ENCODE peak calls at places on chromosomes 13 and 19, in six cellular contexts. One of them, this sample, is unnamed.

GRCh38 chr19:47994209-47994802 is at the start of gene ELSPBP1:
- DNase-seq in ovary: no peak
- DNase-seq in thyroid gland: no peak
- DNase-seq in heart left ventricle: no peak
- DNase-seq in body of pancreas: no peak
- DNase-seq in tibial nerve: no peak
- DNase-seq in this sample: no peak

GRCh38 chr19:11338569-11339253 is 746 bp downstream of the RAB3D start:
- DNase-seq in ovary: no peak
- DNase-seq in thyroid gland: peak; percentile 51
- DNase-seq in heart left ventricle: peak; percentile 2
- DNase-seq in body of pancreas: no peak
- DNase-seq in tibial nerve: no peak
- DNase-seq in this sample: no peak

GRCh38 chr19:16285769-16286564 is 38.7 kb upstream of the KLF2 start:
- DNase-seq in ovary: peak; percentile 55
- DNase-seq in thyroid gland: no peak
- DNase-seq in heart left ventricle: peak; percentile 59
- DNase-seq in body of pancreas: no peak
- DNase-seq in tibial nerve: no peak
- DNase-seq in this sample: peak; percentile 44

GRCh38 chr19:42198676-42199439 is 18.6 kb downstream of the DEDD2 start:
- DNase-seq in ovary: no peak
- DNase-seq in thyroid gland: no peak
- DNase-seq in heart left ventricle: no peak
- DNase-seq in body of pancreas: no peak
- DNase-seq in tibial nerve: no peak
- DNase-seq in this sample: no peak

GRCh38 chr19:1465191-1466016 is 13.6 kb downstream of the C19orf25 start:
- DNase-seq in ovary: no peak
- DNase-seq in thyroid gland: peak; percentile 47
- DNase-seq in heart left ventricle: no peak
- DNase-seq in body of pancreas: peak; percentile 35
- DNase-seq in tibial nerve: no peak
- DNase-seq in this sample: peak; percentile 78

GRCh38 chr19:14116918-14117578 is 514 bp downstream of the PRKACA start:
- DNase-seq in ovary: peak; percentile 78
- DNase-seq in thyroid gland: peak; percentile 46
- DNase-seq in heart left ventricle: peak; percentile 54
- DNase-seq in body of pancreas: peak; percentile 38
- DNase-seq in tibial nerve: no peak
- DNase-seq in this sample: peak; percentile 65

GRCh38 chr19:44607049-44607448 is 6.3 kb upstream of the IGSF23 start:
- DNase-seq in ovary: no peak
- DNase-seq in thyroid gland: no peak
- DNase-seq in heart left ventricle: no peak
- DNase-seq in body of pancreas: no peak
- DNase-seq in tibial nerve: no peak
- DNase-seq in this sample: no peak

GRCh38 chr13:113834496-113835200 is 29.2 kb downstream of the GAS6 start:
- DNase-seq in ovary: no peak
- DNase-seq in thyroid gland: no peak
- DNase-seq in heart left ventricle: no peak
- DNase-seq in body of pancreas: no peak
- DNase-seq in tibial nerve: no peak
- DNase-seq in this sample: no peak

GRCh38 chr13:90047600-90047999 is 1299.9 kb upstream of the MIR17HG start:
- DNase-seq in ovary: no peak
- DNase-seq in thyroid gland: no peak
- DNase-seq in heart left ventricle: no peak
- DNase-seq in body of pancreas: no peak
- DNase-seq in tibial nerve: no peak
- DNase-seq in this sample: no peak

GRCh38 chr13:39847336-39847735 is 191.9 kb downstream of the COG6 start:
- DNase-seq in ovary: no peak
- DNase-seq in thyroid gland: no peak
- DNase-seq in heart left ventricle: no peak
- DNase-seq in body of pancreas: no peak
- DNase-seq in tibial nerve: no peak
- DNase-seq in this sample: no peak

GRCh38 chr13:52001120-52001731 is 10.0 kb downstream of the ATP7B start:
- DNase-seq in ovary: no peak
- DNase-seq in thyroid gland: no peak
- DNase-seq in heart left ventricle: no peak
- DNase-seq in body of pancreas: no peak
- DNase-seq in tibial nerve: no peak
- DNase-seq in this sample: no peak

GRCh38 chr19:4976412-4977298 is 7.7 kb downstream of the KDM4B start:
- DNase-seq in ovary: peak; percentile 82
- DNase-seq in thyroid gland: peak; percentile 96
- DNase-seq in heart left ventricle: peak; percentile 86
- DNase-seq in body of pancreas: peak; percentile 82
- DNase-seq in tibial nerve: peak; percentile 74
- DNase-seq in this sample: peak; percentile 88
- TF ChIP-seq CTCF in ovary: peak; percentile 67
- TF ChIP-seq CTCF in thyroid gland: peak; percentile 46
- TF ChIP-seq CTCF in heart left ventricle: peak; percentile 27
- TF ChIP-seq CTCF in body of pancreas: no peak
- TF ChIP-seq CTCF in tibial nerve: peak; percentile 47
- TF ChIP-seq CTCF in this sample: no peak

GRCh38 chr19:19227217-19227616 is 15.5 kb downstream of the NCAN start:
- DNase-seq in ovary: no peak
- DNase-seq in thyroid gland: no peak
- DNase-seq in heart left ventricle: no peak
- DNase-seq in body of pancreas: no peak
- DNase-seq in tibial nerve: no peak
- DNase-seq in this sample: no peak

GRCh38 chr19:19224150-19224851 is 12.5 kb downstream of the NCAN start:
- DNase-seq in ovary: no peak
- DNase-seq in thyroid gland: no peak
- DNase-seq in heart left ventricle: no peak
- DNase-seq in body of pancreas: no peak
- DNase-seq in tibial nerve: no peak
- DNase-seq in this sample: no peak

GRCh38 chr19:19224852-19225494 is 13.2 kb downstream of the NCAN start:
- DNase-seq in ovary: no peak
- DNase-seq in thyroid gland: peak; percentile 79
- DNase-seq in heart left ventricle: peak; percentile 50
- DNase-seq in body of pancreas: peak; percentile 78
- DNase-seq in tibial nerve: no peak
- DNase-seq in this sample: peak; percentile 65

GRCh38 chr19:19226204-19226603 is 14.4 kb downstream of the NCAN start:
- DNase-seq in ovary: no peak
- DNase-seq in thyroid gland: no peak
- DNase-seq in heart left ventricle: no peak
- DNase-seq in body of pancreas: no peak
- DNase-seq in tibial nerve: no peak
- DNase-seq in this sample: no peak

GRCh38 chr19:19226663-19227062 is 14.9 kb downstream of the NCAN start:
- DNase-seq in ovary: no peak
- DNase-seq in thyroid gland: no peak
- DNase-seq in heart left ventricle: no peak
- DNase-seq in body of pancreas: no peak
- DNase-seq in tibial nerve: no peak
- DNase-seq in this sample: no peak
- TF ChIP-seq POLR2A in ovary: no peak
- TF ChIP-seq POLR2A in thyroid gland: no peak
- TF ChIP-seq POLR2A in heart left ventricle: no peak
- TF ChIP-seq POLR2A in body of pancreas: no peak
- TF ChIP-seq POLR2A in tibial nerve: no peak
- TF ChIP-seq POLR2A in this sample: no peak

GRCh38 chr13:43023244-43023931 is at the start of gene DNAJC15:
- DNase-seq in ovary: no peak
- DNase-seq in thyroid gland: peak; percentile 85
- DNase-seq in heart left ventricle: peak; percentile 90
- DNase-seq in body of pancreas: peak; percentile 87
- DNase-seq in tibial nerve: peak; percentile 49
- DNase-seq in this sample: peak; percentile 88
- TF ChIP-seq CTCF in ovary: no peak
- TF ChIP-seq CTCF in thyroid gland: no peak
- TF ChIP-seq CTCF in heart left ventricle: no peak
- TF ChIP-seq CTCF in body of pancreas: peak; percentile 24
- TF ChIP-seq CTCF in tibial nerve: no peak
- TF ChIP-seq CTCF in this sample: no peak

DNA sequence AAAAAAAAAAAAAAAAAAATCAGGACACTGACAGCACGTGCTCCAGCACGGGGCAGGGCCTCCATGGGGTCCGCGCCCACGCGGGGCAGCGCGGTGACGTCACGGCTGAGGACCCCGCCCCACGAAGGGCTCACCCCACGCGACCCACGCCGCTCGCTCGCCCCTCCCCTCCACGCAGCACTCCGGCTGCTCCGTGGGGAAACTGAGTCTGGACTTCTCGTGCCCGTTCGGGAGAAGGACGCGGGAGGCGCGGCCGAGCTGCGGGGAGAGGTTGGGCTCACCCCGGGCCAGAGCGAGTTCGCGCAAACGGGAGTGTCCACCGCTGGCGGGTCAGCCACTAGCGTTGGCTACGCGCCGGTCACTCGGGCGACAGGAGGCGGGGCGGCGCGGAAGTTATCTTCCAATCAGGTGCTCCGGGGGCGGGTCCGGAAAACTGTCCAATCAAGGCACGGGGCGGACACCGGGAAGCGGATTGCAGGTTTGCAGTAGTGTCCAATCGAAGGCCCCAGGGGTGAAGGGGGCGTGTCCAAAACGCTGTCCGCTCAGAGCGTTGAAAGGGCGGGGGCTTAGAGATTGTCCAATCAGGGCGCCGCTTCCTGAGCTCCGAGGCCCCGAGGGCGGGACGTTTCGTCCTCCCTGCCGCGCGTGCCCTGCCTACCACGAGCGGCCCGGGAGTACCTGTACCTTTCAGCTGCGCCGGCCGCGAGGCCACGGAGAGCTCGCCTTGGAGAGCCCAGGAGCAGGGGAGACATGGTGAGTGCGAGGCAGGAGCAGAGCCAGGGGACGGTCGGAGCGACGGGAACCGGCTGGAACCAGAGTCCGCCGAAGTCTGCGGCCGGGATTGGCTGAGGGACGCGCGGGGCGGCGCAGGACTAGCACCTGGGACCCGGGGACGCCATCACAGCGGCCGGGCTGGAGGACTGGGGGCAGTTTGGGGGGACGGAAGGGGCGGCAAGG is at the start of gene ZNF57:
- DNase-seq in ovary: peak; percentile 100
- DNase-seq in thyroid gland: peak; percentile 100
- DNase-seq in heart left ventricle: peak; percentile 100
- DNase-seq in body of pancreas: peak; percentile 100
- DNase-seq in tibial nerve: peak; percentile 100
- DNase-seq in this sample: peak; percentile 100
- TF ChIP-seq POLR2A in ovary: no peak
- TF ChIP-seq POLR2A in thyroid gland: no peak
- TF ChIP-seq POLR2A in heart left ventricle: no peak
- TF ChIP-seq POLR2A in body of pancreas: peak; percentile 43
- TF ChIP-seq POLR2A in tibial nerve: peak; percentile 27
- TF ChIP-seq POLR2A in this sample: no peak

GRCh38 chr13:109383683-109384082 is 402.7 kb downstream of the IRS2 start:
- DNase-seq in ovary: no peak
- DNase-seq in thyroid gland: no peak
- DNase-seq in heart left ventricle: no peak
- DNase-seq in body of pancreas: no peak
- DNase-seq in tibial nerve: no peak
- DNase-seq in this sample: no peak
- TF ChIP-seq CTCF in ovary: no peak
- TF ChIP-seq CTCF in thyroid gland: no peak
- TF ChIP-seq CTCF in heart left ventricle: no peak
- TF ChIP-seq CTCF in body of pancreas: no peak
- TF ChIP-seq CTCF in tibial nerve: no peak
- TF ChIP-seq CTCF in this sample: no peak

DNA sequence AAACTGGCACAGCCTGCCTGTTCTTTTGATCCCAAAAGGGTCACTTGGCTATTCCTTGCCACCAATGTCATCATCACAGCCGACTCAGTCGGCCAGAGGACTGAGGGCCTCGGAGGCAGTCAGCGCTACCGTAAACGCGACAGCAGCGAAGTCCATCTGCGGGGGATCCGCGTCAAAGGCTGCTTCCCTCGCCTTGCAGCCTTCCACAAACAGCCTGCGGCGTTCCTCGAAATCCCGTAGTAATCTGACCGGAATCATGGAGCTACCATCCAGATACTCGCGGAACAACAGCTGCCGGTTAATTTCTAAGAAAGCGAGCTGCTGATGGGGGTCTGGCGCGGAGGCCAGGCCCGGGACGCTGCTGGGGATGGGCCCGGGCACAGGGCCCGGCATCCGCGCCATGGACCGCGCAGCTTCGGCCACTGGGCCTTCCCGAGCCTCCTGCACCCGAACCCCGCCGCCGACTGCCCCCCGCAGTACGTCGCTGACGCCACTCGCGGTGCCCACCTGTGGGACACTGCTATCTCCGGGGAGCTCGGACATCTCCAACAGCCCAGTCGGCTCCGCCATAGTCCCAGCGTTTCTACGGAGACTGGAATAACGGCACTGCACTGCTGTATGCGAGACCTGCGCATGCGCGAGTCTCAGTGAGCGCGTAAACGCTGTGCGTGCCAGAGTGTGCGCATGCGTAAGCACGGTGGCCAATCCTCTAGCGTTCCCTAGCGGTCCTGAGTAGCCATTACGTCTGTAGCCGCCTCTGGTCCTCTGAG is at the start of gene EID2B:
- DNase-seq in ovary: peak; percentile 97
- DNase-seq in thyroid gland: peak; percentile 95
- DNase-seq in heart left ventricle: peak; percentile 97
- DNase-seq in body of pancreas: peak; percentile 96
- DNase-seq in tibial nerve: peak; percentile 91
- DNase-seq in this sample: peak; percentile 96
- TF ChIP-seq POLR2A in ovary: peak; percentile 81
- TF ChIP-seq POLR2A in thyroid gland: peak; percentile 21
- TF ChIP-seq POLR2A in heart left ventricle: no peak
- TF ChIP-seq POLR2A in body of pancreas: no peak
- TF ChIP-seq POLR2A in tibial nerve: peak; percentile 88
- TF ChIP-seq POLR2A in this sample: peak; percentile 91

DNA sequence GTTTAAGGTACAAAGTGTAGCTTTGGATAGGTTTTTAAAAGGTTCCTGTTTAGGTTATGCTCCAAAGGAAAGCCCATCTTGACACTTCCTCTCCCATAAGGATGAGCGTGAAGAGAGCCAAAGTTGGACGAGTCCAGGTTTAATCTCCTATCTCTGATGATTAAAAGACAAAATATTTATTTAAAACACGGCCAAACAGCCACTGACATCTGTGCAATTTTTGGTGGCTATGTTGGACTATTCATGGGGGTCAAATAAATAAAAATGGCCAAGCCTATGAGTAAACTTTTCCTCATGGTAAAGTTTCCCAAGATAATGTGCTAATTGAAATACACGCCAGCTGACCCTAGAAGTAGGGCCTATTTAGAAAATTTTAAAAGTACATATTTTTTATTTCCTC is 69.0 kb upstream of the DOCK9 start:
- DNase-seq in ovary: no peak
- DNase-seq in thyroid gland: no peak
- DNase-seq in heart left ventricle: no peak
- DNase-seq in body of pancreas: no peak
- DNase-seq in tibial nerve: no peak
- DNase-seq in this sample: no peak
- TF ChIP-seq CTCF in ovary: no peak
- TF ChIP-seq CTCF in thyroid gland: no peak
- TF ChIP-seq CTCF in heart left ventricle: no peak
- TF ChIP-seq CTCF in body of pancreas: no peak
- TF ChIP-seq CTCF in tibial nerve: no peak
- TF ChIP-seq CTCF in this sample: no peak